ENCODE peak calls at places on chromosome 9, in five cellular contexts. One of them, this sample, is unnamed.

GRCh38 chr9:71509054-71509453 is 259.3 kb downstream of the CEMIP2 start:
- DNase-seq in IMR-90: no peak
- DNase-seq in SK-N-SH: no peak
- DNase-seq in A549: peak
- DNase-seq in K562: no peak
- DNase-seq in this sample: no peak

GRCh38 chr9:90927496-90927895 is 125.9 kb downstream of the SYK start:
- DNase-seq in SK-N-SH: no peak
- DNase-seq in A549: no peak
- DNase-seq in K562: no peak
- DNase-seq in IMR-90: no peak
- DNase-seq in this sample: no peak

GRCh38 chr9:110755179-110755578 is 86.6 kb downstream of the MUSK start:
- DNase-seq in IMR-90: no peak
- DNase-seq in SK-N-SH: no peak
- DNase-seq in K562: no peak
- DNase-seq in A549: no peak
- DNase-seq in this sample: no peak

GRCh38 chr9:26935847-26936246 is 11.2 kb downstream of the PLAA start:
- DNase-seq in K562: no peak
- DNase-seq in IMR-90: no peak
- DNase-seq in SK-N-SH: no peak
- DNase-seq in A549: no peak
- DNase-seq in this sample: no peak

GRCh38 chr9:93084471-93084881 is 11.5 kb upstream of the CARD19 start:
- DNase-seq in A549: no peak
- DNase-seq in K562: no peak
- DNase-seq in SK-N-SH: peak
- DNase-seq in IMR-90: no peak
- DNase-seq in this sample: no peak

GRCh38 chr9:5851445-5851844 is 18.5 kb upstream of the ERMP1 start:
- DNase-seq in K562: peak
- DNase-seq in SK-N-SH: no peak
- DNase-seq in A549: no peak
- DNase-seq in IMR-90: peak
- DNase-seq in this sample: peak

GRCh38 chr9:127974002-127974768 is 6.6 kb downstream of the EEIG1 start:
- DNase-seq in SK-N-SH: peak
- DNase-seq in IMR-90: no peak
- DNase-seq in K562: no peak
- DNase-seq in A549: no peak
- DNase-seq in this sample: no peak

GRCh38 chr9:134916161-134916665 is 1.5 kb downstream of the FCN1 start:
- DNase-seq in K562: no peak
- DNase-seq in IMR-90: no peak
- DNase-seq in SK-N-SH: peak
- DNase-seq in A549: no peak
- DNase-seq in this sample: no peak

GRCh38 chr9:95644377-95644776 is 127.6 kb upstream of the PTCH1 start:
- DNase-seq in SK-N-SH: no peak
- DNase-seq in A549: no peak
- DNase-seq in K562: no peak
- DNase-seq in IMR-90: peak
- DNase-seq in this sample: no peak

GRCh38 chr9:123235448-123235847 is 32.9 kb downstream of the STRBP start:
- DNase-seq in K562: no peak
- DNase-seq in A549: no peak
- DNase-seq in SK-N-SH: no peak
- DNase-seq in IMR-90: no peak
- DNase-seq in this sample: no peak

GRCh38 chr9:123237220-123237619 is 31.2 kb downstream of the STRBP start:
- DNase-seq in IMR-90: no peak
- DNase-seq in K562: no peak
- DNase-seq in A549: no peak
- DNase-seq in SK-N-SH: no peak
- DNase-seq in this sample: no peak

GRCh38 chr9:123234853-123235252 is 33.5 kb downstream of the STRBP start:
- DNase-seq in SK-N-SH: no peak
- DNase-seq in A549: no peak
- DNase-seq in IMR-90: no peak
- DNase-seq in K562: no peak
- DNase-seq in this sample: peak

GRCh38 chr9:123238364-123238763 is 30.0 kb downstream of the STRBP start:
- DNase-seq in K562: no peak
- DNase-seq in SK-N-SH: no peak
- DNase-seq in IMR-90: no peak
- DNase-seq in A549: no peak
- DNase-seq in this sample: no peak

GRCh38 chr9:123239726-123240125 is 28.7 kb downstream of the STRBP start:
- DNase-seq in SK-N-SH: no peak
- DNase-seq in IMR-90: no peak
- DNase-seq in A549: no peak
- DNase-seq in K562: no peak
- DNase-seq in this sample: no peak
- TF ChIP-seq RCOR1 in SK-N-SH: no peak
- TF ChIP-seq RCOR1 in IMR-90: no peak
- TF ChIP-seq RCOR1 in A549: no peak
- TF ChIP-seq RCOR1 in K562: no peak
- TF ChIP-seq RCOR1 in this sample: no peak

DNA sequence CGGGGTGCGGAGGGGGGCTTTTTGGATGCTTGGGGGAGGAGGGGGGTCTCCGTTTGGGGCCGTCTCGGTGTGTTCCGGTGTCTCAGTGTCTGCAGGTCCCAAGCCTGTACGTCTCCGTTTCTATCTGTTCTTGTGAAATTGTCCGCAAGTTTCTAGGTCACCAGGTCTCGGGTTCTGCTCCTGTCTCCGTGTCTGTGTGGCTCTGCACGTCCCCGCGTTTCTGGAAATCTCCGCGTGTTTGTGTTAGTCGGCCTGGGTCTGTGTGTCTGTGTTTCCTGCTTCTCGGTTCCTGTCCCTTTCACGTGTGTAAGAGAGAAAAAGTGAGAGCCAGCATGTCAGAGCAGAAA is 947 bp downstream of the COL27A1 start:
- DNase-seq in SK-N-SH: no peak
- DNase-seq in K562: no peak
- DNase-seq in A549: no peak
- DNase-seq in IMR-90: no peak
- DNase-seq in this sample: no peak
- TF ChIP-seq RCOR1 in SK-N-SH: no peak
- TF ChIP-seq RCOR1 in K562: no peak
- TF ChIP-seq RCOR1 in A549: no peak
- TF ChIP-seq RCOR1 in IMR-90: no peak
- TF ChIP-seq RCOR1 in this sample: no peak

GRCh38 chr9:112377087-112377486 is 2.8 kb upstream of the HSDL2 start:
- DNase-seq in SK-N-SH: no peak
- DNase-seq in IMR-90: no peak
- DNase-seq in K562: peak
- DNase-seq in A549: no peak
- DNase-seq in this sample: no peak

GRCh38 chr9:112379177-112380101 is 469 bp upstream of the HSDL2 start:
- DNase-seq in K562: peak
- DNase-seq in SK-N-SH: peak
- DNase-seq in IMR-90: peak
- DNase-seq in A549: peak
- DNase-seq in this sample: peak

GRCh38 chr9:112380102-112380581 is at the start of gene HSDL2:
- DNase-seq in IMR-90: peak
- DNase-seq in SK-N-SH: no peak
- DNase-seq in A549: no peak
- DNase-seq in K562: peak
- DNase-seq in this sample: no peak

GRCh38 chr9:112377684-112378344 is 2.1 kb upstream of the HSDL2 start:
- DNase-seq in K562: peak
- DNase-seq in IMR-90: no peak
- DNase-seq in A549: no peak
- DNase-seq in SK-N-SH: no peak
- DNase-seq in this sample: no peak

DNA sequence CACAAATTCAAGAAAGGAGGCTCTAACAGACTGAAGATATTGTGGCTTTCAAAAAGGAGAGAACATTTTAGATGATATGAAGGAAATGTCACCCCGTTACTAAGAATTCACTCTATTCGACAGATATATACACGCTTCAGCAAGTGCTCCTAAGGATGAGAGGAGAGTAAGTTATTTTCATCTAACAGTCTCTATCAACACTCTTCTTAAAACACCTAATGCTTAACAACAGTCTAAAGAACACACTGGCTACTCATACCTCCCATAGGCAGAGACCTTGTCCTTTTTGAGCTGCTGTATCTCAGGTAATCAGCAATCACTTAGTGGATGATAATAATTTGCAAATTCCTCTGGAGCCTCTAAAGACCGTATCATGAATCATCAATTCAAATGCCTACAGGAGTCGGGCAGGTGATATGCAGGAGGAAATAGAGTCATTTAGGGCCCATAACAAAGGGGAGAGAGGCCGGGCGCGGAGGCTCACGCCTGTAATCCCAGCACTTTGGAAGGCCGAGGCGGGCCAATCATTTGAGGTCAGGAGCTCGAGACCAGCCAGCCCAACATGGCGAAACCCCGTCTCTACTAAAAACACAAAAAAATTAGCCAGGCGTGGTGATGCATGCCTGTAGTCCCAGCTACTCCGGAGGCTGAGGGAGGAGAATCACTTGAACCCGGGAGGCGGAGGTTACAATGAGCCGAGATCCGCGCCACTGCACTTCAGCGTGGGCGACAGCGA is 1.3 kb upstream of the HSDL2 start:
- DNase-seq in K562: peak
- DNase-seq in SK-N-SH: no peak
- DNase-seq in A549: peak
- DNase-seq in IMR-90: no peak
- DNase-seq in this sample: no peak
- TF ChIP-seq RCOR1 in K562: no peak
- TF ChIP-seq RCOR1 in SK-N-SH: no peak
- TF ChIP-seq RCOR1 in A549: no peak
- TF ChIP-seq RCOR1 in IMR-90: no peak
- TF ChIP-seq RCOR1 in this sample: no peak

GRCh38 chr9:94441796-94442195 is 113.1 kb upstream of the PCAT7 start:
- DNase-seq in K562: no peak
- DNase-seq in SK-N-SH: no peak
- DNase-seq in A549: no peak
- DNase-seq in IMR-90: no peak
- DNase-seq in this sample: no peak

GRCh38 chr9:94445846-94446245 is 109.0 kb upstream of the PCAT7 start:
- DNase-seq in IMR-90: no peak
- DNase-seq in A549: no peak
- DNase-seq in SK-N-SH: no peak
- DNase-seq in K562: no peak
- DNase-seq in this sample: no peak

DNA sequence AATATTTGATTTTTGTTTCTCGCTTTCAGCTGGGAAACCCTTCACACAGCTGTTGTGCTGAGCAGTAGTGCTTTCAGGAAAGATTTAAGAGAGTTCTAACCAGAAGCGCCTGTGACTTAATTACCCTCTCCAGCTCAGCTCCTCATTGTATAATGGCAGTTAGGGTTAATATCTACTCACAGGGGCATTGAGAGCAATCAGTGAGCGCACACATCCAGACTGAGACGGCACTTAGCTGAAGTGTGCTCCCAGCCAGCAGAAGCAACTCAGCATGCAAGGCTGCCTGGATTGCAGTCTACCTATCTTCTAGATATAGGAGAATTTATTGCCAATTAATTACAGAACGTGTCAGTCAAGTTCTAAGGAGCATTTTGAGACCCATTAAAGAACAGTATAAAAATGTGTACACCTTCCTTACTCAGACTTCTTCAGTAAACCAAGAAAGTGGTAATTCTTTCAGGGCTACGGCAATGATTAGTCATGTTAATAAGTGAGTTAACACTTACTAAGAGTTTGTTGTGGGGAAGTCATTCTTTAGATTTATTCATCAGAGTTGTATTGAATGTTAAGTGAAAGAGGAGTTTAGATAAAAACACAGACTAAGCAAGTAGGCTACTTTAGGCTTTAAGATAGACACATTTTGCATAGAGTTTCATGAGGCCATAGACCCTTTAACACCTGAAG is 111.7 kb upstream of the PCAT7 start:
- DNase-seq in IMR-90: no peak
- DNase-seq in A549: no peak
- DNase-seq in K562: no peak
- DNase-seq in SK-N-SH: no peak
- DNase-seq in this sample: no peak
- TF ChIP-seq RCOR1 in IMR-90: no peak
- TF ChIP-seq RCOR1 in A549: no peak
- TF ChIP-seq RCOR1 in K562: no peak
- TF ChIP-seq RCOR1 in SK-N-SH: no peak
- TF ChIP-seq RCOR1 in this sample: no peak

GRCh38 chr9:98253563-98253962 is 1.9 kb downstream of the TBC1D2 start:
- DNase-seq in SK-N-SH: no peak
- DNase-seq in K562: no peak
- DNase-seq in IMR-90: no peak
- DNase-seq in A549: no peak
- DNase-seq in this sample: no peak

GRCh38 chr9:98254236-98255063 is 999 bp downstream of the TBC1D2 start:
- DNase-seq in K562: no peak
- DNase-seq in SK-N-SH: no peak
- DNase-seq in A549: no peak
- DNase-seq in IMR-90: no peak
- DNase-seq in this sample: no peak

GRCh38 chr9:98256632-98257218 is 1.3 kb upstream of the TBC1D2 start:
- DNase-seq in IMR-90: no peak
- DNase-seq in A549: no peak
- DNase-seq in SK-N-SH: peak
- DNase-seq in K562: peak
- DNase-seq in this sample: no peak

GRCh38 chr9:98255578-98256296 is at the start of gene TBC1D2:
- DNase-seq in SK-N-SH: peak
- DNase-seq in A549: peak
- DNase-seq in IMR-90: peak
- DNase-seq in K562: peak
- DNase-seq in this sample: peak

DNA sequence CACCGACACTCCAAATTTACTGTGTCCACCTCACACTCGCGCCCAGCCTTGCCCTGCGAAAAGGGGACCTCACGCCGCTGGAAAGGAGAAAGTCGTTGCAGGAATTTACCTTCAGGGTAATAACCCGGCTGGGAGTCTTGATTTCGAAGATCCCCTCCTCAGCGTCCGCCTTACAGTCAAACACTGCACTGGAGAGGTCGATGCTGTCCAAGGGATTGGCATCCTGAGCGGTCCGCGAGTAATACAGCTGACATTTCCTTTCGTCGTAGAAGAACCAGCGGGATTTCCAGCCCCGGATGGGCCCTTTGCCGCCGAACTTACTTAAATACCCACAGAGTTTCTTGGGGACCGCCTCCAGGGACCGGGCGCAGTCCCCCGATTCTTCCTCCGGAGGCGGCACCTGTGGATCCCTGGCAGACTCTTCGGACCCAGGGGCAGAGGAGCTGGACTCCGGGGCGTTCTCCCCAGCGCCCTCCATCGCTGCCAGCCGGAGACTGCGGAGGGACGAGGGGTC is 328 bp downstream of the TBC1D2 start:
- DNase-seq in IMR-90: peak
- DNase-seq in A549: peak
- DNase-seq in SK-N-SH: no peak
- DNase-seq in K562: peak
- DNase-seq in this sample: no peak
- TF ChIP-seq RCOR1 in IMR-90: no peak
- TF ChIP-seq RCOR1 in A549: no peak
- TF ChIP-seq RCOR1 in SK-N-SH: no peak
- TF ChIP-seq RCOR1 in K562: no peak
- TF ChIP-seq RCOR1 in this sample: no peak

GRCh38 chr9:80378669-80379293 is 807.0 kb downstream of the TLE4 start:
- DNase-seq in IMR-90: no peak
- DNase-seq in K562: no peak
- DNase-seq in A549: no peak
- DNase-seq in SK-N-SH: no peak
- DNase-seq in this sample: no peak

GRCh38 chr9:80376180-80376579 is 804.4 kb downstream of the TLE4 start:
- DNase-seq in IMR-90: no peak
- DNase-seq in K562: no peak
- DNase-seq in SK-N-SH: no peak
- DNase-seq in A549: no peak
- DNase-seq in this sample: no peak
- TF ChIP-seq RCOR1 in IMR-90: no peak
- TF ChIP-seq RCOR1 in K562: no peak
- TF ChIP-seq RCOR1 in SK-N-SH: no peak
- TF ChIP-seq RCOR1 in A549: no peak
- TF ChIP-seq RCOR1 in this sample: no peak